ENCODE peak calls at places on chromosomes 4 and X, in five cellular contexts. Q is NCI-H1092, U is GM10248, D is hippocampal formation, H is amniotic stem cell. J is an unnamed sample.

GRCh38 chrX:33211356-33212254 is at the start of gene DMD:
- DNase-seq in D (peak), Q (no peak), H (no peak), U (no peak), J (peak)

GRCh38 chr4:176443646-176444409 is 124.1 kb downstream of the SPCS3 start:
- DNase-seq in Q (no peak), H (no peak), D (no peak), U (no peak), J (no peak)

GRCh38 chrX:7432901-7433300 is 284.9 kb upstream of the PUDP start:
- DNase-seq in Q (no peak), U (no peak), D (no peak), H (no peak), J (no peak)

GRCh38 chrX:44244008-44244407 is 99.5 kb downstream of the EFHC2 start:
- DNase-seq in U (no peak), Q (no peak), D (peak), H (peak), J (no peak)

GRCh38 chrX:41973208-41973607 is 49.9 kb upstream of the CASK start:
- DNase-seq in U (no peak), Q (no peak), H (no peak), D (no peak), J (no peak)

GRCh38 chr4:186724048-186724860 is 598 bp upstream of the FAT1 start:
- DNase-seq in U (no peak), D (peak), Q (no peak), H (no peak), J (peak)

GRCh38 chr4:3387943-3388348 is 53.8 kb upstream of the HGFAC start:
- DNase-seq in D (no peak), Q (no peak), H (peak), U (no peak), J (peak)

GRCh38 chrX:43005561-43005960 is 227.6 kb upstream of the PPP1R2C start:
- DNase-seq in D (no peak), U (no peak), Q (no peak), H (no peak), J (no peak)

GRCh38 chrX:24498975-24499374 is 33.9 kb downstream of the PDK3 start:
- DNase-seq in H (peak), U (no peak), D (no peak), Q (no peak), J (no peak)

GRCh38 chrX:131040781-131041180 is 17.4 kb upstream of the ARHGAP36 start:
- DNase-seq in Q (no peak), D (no peak), U (no peak), H (no peak), J (no peak)

GRCh38 chr4:56129431-56129861 is 180.7 kb downstream of the CEP135 start:
- DNase-seq in H (no peak), Q (no peak), D (no peak), U (no peak), J (no peak)

GRCh38 chr4:181662383-181662782 is 580.8 kb upstream of the TENM3 start:
- DNase-seq in U (no peak), H (no peak), D (peak), Q (no peak), J (no peak)

GRCh38 chrX:21373637-21374162 is 518 bp upstream of the CNKSR2 start:
- DNase-seq in U (no peak), D (no peak), H (no peak), Q (peak), J (no peak)

GRCh38 chr4:138734746-138735145 is 280.8 kb upstream of the NOCT start:
- DNase-seq in D (no peak), Q (no peak), U (no peak), H (no peak), J (no peak)

GRCh38 chr4:144376905-144377304 is 236.4 kb upstream of the GYPA start:
- DNase-seq in Q (no peak), H (no peak), D (no peak), U (no peak), J (no peak)

GRCh38 chr4:163493643-163494359 is 689 bp upstream of the TMA16 start:
- DNase-seq in U (peak), H (no peak), Q (no peak), D (peak), J (no peak)

GRCh38 chr4:71765349-71765748 is 18.5 kb downstream of the GC start:
- DNase-seq in Q (no peak), H (no peak), U (no peak), D (no peak), J (no peak)

GRCh38 chrX:152926279-152926678 is 28.4 kb downstream of the ZNF185 start:
- DNase-seq in D (peak), Q (peak), H (peak), U (peak), J (peak)

GRCh38 chr4:20506827-20507226 is 193.4 kb upstream of the PACRGL start:
- DNase-seq in H (peak), Q (no peak), U (no peak), D (no peak), J (no peak)

J was measured in uterus.